ENCODE peak calls at places on chromosomes 2 and 18, in four cellular contexts. One of them, this sample, is unnamed.

GRCh38 chr18:43501099-43501498 is 223.8 kb upstream of the SYT4 start:
- DNase-seq in GM12864: no peak
- DNase-seq in activated effector memory CD4-positive, alpha-beta T cell treated with Interleukin-2 at 50 U/mL for 16 hours: no peak
- DNase-seq in T-cell: no peak
- DNase-seq in this sample: no peak

GRCh38 chr18:10138719-10139118 is 224.9 kb downstream of the VAPA start:
- DNase-seq in GM12864: no peak
- DNase-seq in activated effector memory CD4-positive, alpha-beta T cell treated with Interleukin-2 at 50 U/mL for 16 hours: no peak
- DNase-seq in T-cell: no peak
- DNase-seq in this sample: no peak

GRCh38 chr18:41150316-41150715 is 804.7 kb upstream of the PIK3C3 start:
- DNase-seq in GM12864: no peak
- DNase-seq in activated effector memory CD4-positive, alpha-beta T cell treated with Interleukin-2 at 50 U/mL for 16 hours: no peak
- DNase-seq in T-cell: no peak
- DNase-seq in this sample: no peak

GRCh38 chr2:3447789-3448317 is 68.4 kb downstream of the TRAPPC12 start:
- DNase-seq in GM12864: no peak
- DNase-seq in activated effector memory CD4-positive, alpha-beta T cell treated with Interleukin-2 at 50 U/mL for 16 hours: no peak
- DNase-seq in T-cell: no peak
- DNase-seq in this sample: no peak

GRCh38 chr2:106098081-106098480 is 96.0 kb downstream of the UXS1 start:
- DNase-seq in GM12864: no peak
- DNase-seq in activated effector memory CD4-positive, alpha-beta T cell treated with Interleukin-2 at 50 U/mL for 16 hours: no peak
- DNase-seq in T-cell: no peak
- DNase-seq in this sample: no peak

GRCh38 chr18:69400253-69400975 is at the start of gene DOK6:
- DNase-seq in GM12864: no peak
- DNase-seq in activated effector memory CD4-positive, alpha-beta T cell treated with Interleukin-2 at 50 U/mL for 16 hours: no peak
- DNase-seq in T-cell: no peak
- DNase-seq in this sample: no peak

GRCh38 chr2:130821867-130822266 is 14.8 kb upstream of the ARHGEF4 start:
- DNase-seq in GM12864: no peak
- DNase-seq in activated effector memory CD4-positive, alpha-beta T cell treated with Interleukin-2 at 50 U/mL for 16 hours: no peak
- DNase-seq in T-cell: no peak
- DNase-seq in this sample: no peak

GRCh38 chr2:68936889-68937288 is 15.8 kb downstream of the GKN2 start:
- DNase-seq in GM12864: no peak
- DNase-seq in activated effector memory CD4-positive, alpha-beta T cell treated with Interleukin-2 at 50 U/mL for 16 hours: no peak
- DNase-seq in T-cell: no peak
- DNase-seq in this sample: no peak

GRCh38 chr2:26533661-26534060 is 55.7 kb upstream of the OTOF start:
- DNase-seq in GM12864: no peak
- DNase-seq in activated effector memory CD4-positive, alpha-beta T cell treated with Interleukin-2 at 50 U/mL for 16 hours: no peak
- DNase-seq in T-cell: no peak
- DNase-seq in this sample: no peak

This sample was measured in iPS DF 6.9.